ENCODE peak calls at places on chromosomes 4 and X, in four cellular contexts. W is A549, A is fibroblast of the aortic adventitia, V is upper lobe of right lung. T is an unnamed sample.

GRCh38 chr4:64158648-64159326 is 250.5 kb downstream of the TECRL start:
- DNase-seq in W (peak), A (peak), V (no peak), T (no peak)

GRCh38 chr4:84917869-84918600 is 48.5 kb downstream of the WDFY3 start:
- DNase-seq in W (no peak), A (peak), V (no peak), T (no peak)

GRCh38 chr4:10192331-10192730 is 75.7 kb upstream of the WDR1 start:
- DNase-seq in W (no peak), A (no peak), V (no peak), T (no peak)

GRCh38 chr4:11912886-11913285 is 484.2 kb upstream of the HS3ST1 start:
- DNase-seq in W (no peak), A (peak), V (no peak), T (no peak)

GRCh38 chrX:136759968-136760367 is 20.8 kb downstream of the ARHGEF6 start:
- DNase-seq in W (no peak), A (no peak), V (no peak), T (no peak)

GRCh38 chr4:62225972-62226371 is 1025.8 kb downstream of the ADGRL3 start:
- DNase-seq in W (no peak), A (no peak), V (no peak), T (no peak)

GRCh38 chrX:26778320-26778888 is 562.4 kb downstream of the MAGEB5 start:
- DNase-seq in W (no peak), A (no peak), V (no peak), T (no peak)

GRCh38 chrX:137999071-137999470 is 433.1 kb downstream of the ZIC3 start:
- DNase-seq in W (no peak), A (no peak), V (no peak), T (no peak)

GRCh38 chr4:112546476-112546875 is 30.5 kb upstream of the NEUROG2 start:
- DNase-seq in W (no peak), A (no peak), V (no peak), T (no peak)

GRCh38 chrX:132958086-132958703 is at the start of gene HS6ST2:
- DNase-seq in W (no peak), A (no peak), V (peak), T (no peak)

GRCh38 chr4:55635760-55636621 is at the start of gene NMU:
- DNase-seq in W (no peak), A (no peak), V (peak), T (no peak)

GRCh38 chr4:108763226-108763593 is 357 bp upstream of the ETNPPL start:
- DNase-seq in W (no peak), A (no peak), V (no peak), T (no peak)

GRCh38 chrX:46873746-46874145 is 36.9 kb downstream of the RP2 start:
- DNase-seq in W (no peak), A (no peak), V (no peak), T (no peak)

GRCh38 chr4:39446842-39447573 is 11.7 kb downstream of the RPL9 start:
- DNase-seq in W (no peak), A (peak), V (peak), T (no peak)

GRCh38 chr4:118350961-118351360 is 1.8 kb downstream of the PRSS12 start:
- DNase-seq in W (no peak), A (no peak), V (no peak), T (no peak)

GRCh38 chr4:8325284-8325973 is 55.9 kb downstream of the HTRA3 start:
- DNase-seq in W (no peak), A (no peak), V (peak), T (no peak)

GRCh38 chrX:9966775-9967408 is at the start of gene CLDN34:
- DNase-seq in W (no peak), A (no peak), V (no peak), T (no peak)

GRCh38 chrX:18995216-18995615 is 11.3 kb upstream of the PHKA2 start:
- DNase-seq in W (peak), A (peak), V (no peak), T (no peak)

DNA sequence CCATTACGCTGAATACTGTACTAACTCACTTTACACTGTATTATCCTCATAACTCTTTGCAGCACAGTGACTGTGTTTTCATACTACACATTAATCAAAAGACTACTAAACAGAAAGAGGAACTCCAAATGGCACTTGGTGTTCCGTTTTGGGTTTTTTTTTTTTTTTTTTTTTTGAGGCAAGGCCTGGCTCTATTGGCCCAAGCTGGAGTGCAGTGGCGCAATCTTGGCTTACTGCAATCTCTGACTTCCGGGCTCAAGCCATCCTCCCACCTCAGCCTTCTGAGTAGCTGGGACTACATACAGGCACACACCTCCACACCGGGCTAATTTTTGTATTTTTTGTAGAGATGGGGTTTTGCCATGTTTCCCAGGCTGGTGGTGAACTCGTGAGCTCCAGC is 10.7 kb downstream of the KLHL8 start:
- DNase-seq in W (no peak), A (no peak), V (peak), T (no peak)
- H3K4me3 ChIP-seq in W (no peak), A (no peak), V (no peak), T (no peak)

GRCh38 chrX:74423289-74423985 is 2.1 kb downstream of the SLC16A2 start:
- DNase-seq in W (no peak), A (no peak), V (no peak), T (no peak)
- H3K4me3 ChIP-seq in W (no peak), A (peak), V (no peak), T (peak)

DNA sequence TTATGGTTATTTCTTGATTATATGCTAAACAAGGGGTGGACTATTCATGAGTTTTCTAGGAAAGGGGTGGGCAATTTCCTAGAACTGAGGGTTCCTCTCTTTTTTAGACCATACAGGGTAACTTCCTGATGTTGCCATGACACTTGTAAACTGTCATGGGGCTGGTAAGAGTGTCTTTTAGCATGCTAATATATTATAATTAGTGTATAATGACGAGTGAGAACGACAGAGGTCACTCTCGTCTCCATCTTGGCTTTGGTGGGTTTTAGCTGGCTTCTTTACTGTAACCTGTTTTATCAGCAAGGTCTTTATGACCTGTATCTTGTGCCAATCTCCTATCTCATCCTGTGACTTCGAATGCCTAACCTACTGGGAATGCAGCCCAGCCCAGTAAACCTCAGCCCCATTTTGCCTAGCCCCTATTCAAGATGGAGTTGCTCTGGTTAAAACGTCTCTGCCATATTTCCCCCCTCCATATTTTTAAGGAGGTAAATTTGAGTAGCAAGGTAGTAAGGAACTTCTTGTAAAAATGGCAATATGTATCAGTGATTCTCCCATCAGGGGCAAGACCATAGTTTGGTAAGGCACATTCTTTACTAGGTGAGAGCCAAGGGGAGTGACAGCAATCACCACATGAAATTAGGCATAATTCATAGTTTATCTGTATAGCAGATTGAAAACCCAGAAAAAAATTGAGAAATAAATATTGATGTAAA is 2.6 kb downstream of the CXCL2 start:
- DNase-seq in W (no peak), A (peak), V (no peak), T (no peak)
- H3K4me3 ChIP-seq in W (peak), A (no peak), V (peak), T (no peak)

DNA sequence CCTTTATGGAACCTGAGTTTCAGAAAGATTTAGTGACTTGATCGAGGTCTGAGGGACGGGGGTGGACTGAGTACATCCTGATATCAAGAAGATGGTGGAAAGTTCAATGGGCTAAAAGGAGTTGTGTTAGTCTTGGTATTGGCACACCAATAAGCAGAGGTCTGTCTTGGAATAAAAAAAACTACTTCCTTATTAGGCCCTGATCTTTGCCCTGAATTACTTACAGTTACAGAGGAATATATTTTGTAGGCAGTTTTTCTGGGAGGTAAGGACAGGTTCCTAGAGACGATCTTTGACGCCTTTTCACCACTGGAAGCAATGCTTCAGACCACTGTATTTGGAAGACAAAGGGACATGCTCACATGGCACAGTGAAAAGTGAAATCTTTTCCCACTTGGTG is 673 bp upstream of the XK start:
- DNase-seq in W (no peak), A (no peak), V (no peak), T (no peak)
- H3K4me3 ChIP-seq in W (peak), A (no peak), V (peak), T (no peak)

GRCh38 chr4:6900956-6901355 is 8.7 kb upstream of the TBC1D14 start:
- DNase-seq in W (no peak), A (no peak), V (no peak), T (no peak)

GRCh38 chr4:6901669-6902317 is 7.8 kb upstream of the TBC1D14 start:
- DNase-seq in W (no peak), A (no peak), V (peak), T (no peak)

GRCh38 chr4:6898763-6899162 is 10.9 kb upstream of the TBC1D14 start:
- DNase-seq in W (no peak), A (no peak), V (no peak), T (no peak)

GRCh38 chr4:6902318-6903042 is 7.1 kb upstream of the TBC1D14 start:
- DNase-seq in W (no peak), A (no peak), V (no peak), T (no peak)

DNA sequence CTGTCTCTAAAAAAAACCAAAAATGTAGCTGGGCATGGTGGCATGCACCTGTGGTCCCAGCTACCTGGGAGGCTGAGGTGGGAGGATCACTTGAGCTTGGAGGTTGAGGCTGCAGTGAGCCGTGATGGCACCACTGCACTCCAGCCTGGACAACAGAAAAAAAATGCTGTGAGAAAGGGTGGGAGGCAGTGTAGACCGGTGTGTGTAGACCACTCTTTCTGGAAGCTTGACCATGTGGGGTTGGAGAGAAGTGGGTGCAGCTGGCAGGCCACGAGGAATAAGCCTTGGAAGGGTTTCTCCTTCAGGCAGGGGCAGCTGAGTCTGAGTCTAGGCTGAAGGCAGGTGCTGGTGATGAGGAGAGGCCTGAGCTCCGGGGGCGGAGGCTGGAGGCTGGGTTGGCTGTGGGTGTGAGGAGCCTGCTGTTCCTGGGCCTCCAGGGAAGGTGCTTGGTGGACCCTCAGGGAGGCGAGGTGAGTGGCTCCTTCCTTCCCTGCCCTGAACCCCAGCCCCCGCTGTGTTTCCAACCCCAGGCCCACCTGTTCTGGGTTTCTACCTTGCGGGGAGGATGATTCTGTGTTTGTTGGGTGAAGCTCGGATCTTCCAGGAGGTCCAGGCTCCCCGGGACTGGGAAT is 9.3 kb upstream of the TBC1D14 start:
- DNase-seq in W (no peak), A (no peak), V (no peak), T (no peak)
- H3K4me3 ChIP-seq in W (no peak), A (no peak), V (no peak), T (no peak)

GRCh38 chr4:59341506-59341905 is 1858.6 kb upstream of the ADGRL3 start:
- DNase-seq in W (no peak), A (no peak), V (no peak), T (no peak)

DNA sequence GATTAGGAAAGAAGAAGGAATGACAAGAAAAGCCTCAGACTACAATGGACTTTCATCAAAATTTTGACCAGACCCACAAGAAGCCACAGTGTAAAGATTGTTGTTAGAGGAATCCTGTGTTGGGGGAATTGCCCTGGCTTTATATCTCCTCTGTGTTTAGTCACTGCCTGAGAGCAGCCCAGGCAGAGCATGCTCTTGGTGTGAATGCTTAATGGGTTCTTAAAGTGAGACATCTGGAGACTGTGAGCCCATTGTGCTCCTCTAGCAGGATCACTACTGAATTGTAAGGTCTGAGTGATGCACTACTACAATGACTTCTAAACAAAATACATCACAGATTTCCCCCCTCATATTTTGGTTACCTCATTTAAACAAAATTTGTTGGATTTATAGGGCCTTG is 1860.5 kb upstream of the ADGRL3 start:
- DNase-seq in W (no peak), A (no peak), V (no peak), T (no peak)
- H3K4me3 ChIP-seq in W (no peak), A (no peak), V (no peak), T (no peak)